ENCODE peak calls at places on chromosomes 7 and 10, in four cellular contexts. G is neuronal stem cell, O is IMR-90, V is H9. Y is an unnamed sample.
A peak's percentile ranks its signal among the peaks of the same experiment; 100 is the strongest.

GRCh38 chr10:91910467-91910866 is 1.2 kb upstream of the FGFBP3 start:
- DNase-seq in G (no peak), O (no peak), V (no peak), Y (no peak)

GRCh38 chr10:126521354-126521753 is 133.1 kb upstream of the ADAM12 start:
- DNase-seq in G (no peak), O (no peak), V (no peak), Y (no peak)

GRCh38 chr10:21510218-21511070 is 15.0 kb downstream of the SKIDA1 start:
- DNase-seq in G (peak; percentile 90), O (no peak), V (no peak), Y (peak; percentile 91)

GRCh38 chr7:112420236-112420945 is 29.9 kb upstream of the IFRD1 start:
- DNase-seq in G (peak; percentile 41), O (peak; percentile 6), V (no peak), Y (no peak)

GRCh38 chr7:81111358-81111757 is 192.5 kb upstream of the SEMA3C start:
- DNase-seq in G (no peak), O (peak; percentile 95), V (no peak), Y (peak; percentile 29)

GRCh38 chr10:186911-187310 is 51.7 kb downstream of the ZMYND11 start:
- DNase-seq in G (no peak), O (no peak), V (no peak), Y (no peak)

GRCh38 chr10:105063796-105064195 is 422.7 kb downstream of the SORCS3 start:
- DNase-seq in G (peak; percentile 48), O (no peak), V (peak; percentile 71), Y (peak; percentile 83)

GRCh38 chr7:82202965-82203364 is 240.6 kb downstream of the CACNA2D1 start:
- DNase-seq in G (no peak), O (no peak), V (no peak), Y (no peak)

GRCh38 chr10:69064762-69065328 is 23.1 kb upstream of the SRGN start:
- DNase-seq in G (no peak), O (no peak), V (no peak), Y (no peak)

GRCh38 chr10:86303626-86304025 is 63.0 kb downstream of the GRID1 start:
- DNase-seq in G (no peak), O (no peak), V (peak; percentile 19), Y (no peak)

GRCh38 chr7:100735730-100736129 is 2.3 kb downstream of the ZAN start:
- DNase-seq in G (no peak), O (no peak), V (no peak), Y (no peak)

GRCh38 chr10:62224606-62225005 is 44.0 kb downstream of the RTKN2 start:
- DNase-seq in G (no peak), O (peak; percentile 78), V (no peak), Y (peak; percentile 92)

GRCh38 chr10:42551582-42552187 is 86.7 kb downstream of the ZNF33B start:
- DNase-seq in G (peak; percentile 0), O (no peak), V (no peak), Y (peak; percentile 3)

GRCh38 chr7:91941450-91941849 is 788 bp downstream of the AKAP9 start:
- DNase-seq in G (peak; percentile 21), O (peak; percentile 18), V (peak; percentile 31), Y (peak; percentile 50)

GRCh38 chr10:122939133-122939532 is 14.9 kb downstream of the C10orf88 start:
- DNase-seq in G (no peak), O (no peak), V (no peak), Y (no peak)

GRCh38 chr10:96834121-96834520 is 2.0 kb downstream of the LCOR start:
- DNase-seq in G (no peak), O (peak; percentile 28), V (no peak), Y (no peak)

GRCh38 chr10:114285961-114286441 is 46.9 kb downstream of the VWA2 start:
- DNase-seq in G (no peak), O (no peak), V (peak; percentile 39), Y (no peak)

GRCh38 chr7:44761207-44762161 is 12.8 kb downstream of the ZMIZ2 start:
- DNase-seq in G (no peak), O (no peak), V (peak; percentile 65), Y (no peak)

GRCh38 chr7:118696879-118697278 is 472.4 kb downstream of the ANKRD7 start:
- DNase-seq in G (no peak), O (no peak), V (no peak), Y (no peak)

GRCh38 chr7:71411475-71411874 is 279.5 kb downstream of the GALNT17 start:
- DNase-seq in G (no peak), O (no peak), V (no peak), Y (peak; percentile 38)

GRCh38 chr7:150951181-150951520 is 27.0 kb downstream of the KCNH2 start:
- DNase-seq in G (no peak), O (no peak), V (no peak), Y (no peak)

GRCh38 chr7:51263631-51264484 is 52.8 kb downstream of the COBL start:
- DNase-seq in G (no peak), O (no peak), V (no peak), Y (no peak)

GRCh38 chr7:55375237-55375636 is 10.1 kb downstream of the LANCL2 start:
- DNase-seq in G (no peak), O (no peak), V (no peak), Y (peak; percentile 47)

GRCh38 chr10:4062072-4062471 is 277.1 kb upstream of the KLF6 start:
- DNase-seq in G (no peak), O (no peak), V (no peak), Y (no peak)

GRCh38 chr10:4058514-4059029 is 273.6 kb upstream of the KLF6 start:
- DNase-seq in G (no peak), O (no peak), V (no peak), Y (no peak)

GRCh38 chr10:4061441-4061951 is 276.5 kb upstream of the KLF6 start:
- DNase-seq in G (no peak), O (no peak), V (no peak), Y (no peak)

GRCh38 chr10:4057725-4058513 is 272.9 kb upstream of the KLF6 start:
- DNase-seq in G (no peak), O (no peak), V (no peak), Y (no peak)

GRCh38 chr10:4059471-4060138 is 274.6 kb upstream of the KLF6 start:
- DNase-seq in G (no peak), O (no peak), V (no peak), Y (no peak)
- H2AK5ac ChIP-seq in G (no peak overlapping the region), O (peak overlapping the region; percentile 45), V (no peak overlapping the region), Y (no peak overlapping the region)

DNA sequence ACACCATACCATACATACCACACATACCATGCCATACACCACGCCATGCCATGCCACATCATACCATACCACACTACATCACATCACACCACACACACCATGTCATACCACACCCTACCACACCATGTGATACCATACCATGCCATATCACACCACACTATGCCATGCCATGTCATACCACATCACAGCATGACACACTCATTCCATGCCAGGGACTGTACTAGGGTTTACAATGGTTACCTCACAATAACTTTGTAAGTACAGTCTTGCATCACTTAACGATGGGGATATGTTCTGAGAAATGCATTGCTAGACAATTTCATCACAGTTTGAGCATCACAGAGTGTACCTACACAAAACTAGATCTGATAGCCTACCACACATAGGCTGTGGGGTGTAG is 14.5 kb downstream of the PYROXD2 start:
- DNase-seq in G (no peak), O (peak; percentile 18), V (no peak), Y (no peak)
- H3K23ac ChIP-seq in G (no peak overlapping the region), O (peak overlapping the region; percentile 29), V (peak overlapping the region; percentile 2), Y (no peak overlapping the region)

DNA sequence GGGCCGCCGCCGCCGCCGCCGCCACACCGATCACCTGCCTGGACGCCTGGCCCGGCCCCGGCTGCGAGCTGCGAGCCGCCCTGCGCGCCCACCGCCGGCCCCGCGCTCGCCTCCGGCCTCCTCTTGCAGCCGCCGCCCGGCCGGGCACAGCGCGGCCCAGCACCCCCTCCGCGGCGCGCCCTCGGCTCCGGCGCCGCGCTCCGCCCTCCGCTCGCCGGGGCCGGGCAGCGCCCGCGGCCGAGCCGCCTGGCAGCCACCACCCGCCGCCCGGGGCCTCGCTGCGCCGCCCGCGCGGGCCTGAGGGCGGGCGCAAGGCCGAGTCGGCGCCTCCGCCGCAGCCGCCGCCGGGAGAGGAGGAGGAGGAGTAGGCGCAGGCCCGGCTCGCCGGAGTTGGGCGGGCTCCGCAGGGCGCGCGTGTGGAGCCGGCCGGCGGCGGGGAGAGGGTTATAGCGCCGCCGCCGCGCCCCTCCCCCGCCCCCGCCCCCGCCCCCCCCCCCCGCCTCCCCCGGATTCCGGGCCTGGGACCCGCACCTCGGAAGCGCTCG is at the start of gene PDGFA:
- DNase-seq in G (no peak), O (peak; percentile 39), V (no peak), Y (peak; percentile 39)
- H2AK5ac ChIP-seq in G (peak within 1 kb of the TSS; percentile 99), O (peak within 1 kb of the TSS; percentile 24), V (no peak within 1 kb of the TSS), Y (no peak within 1 kb of the TSS)

DNA sequence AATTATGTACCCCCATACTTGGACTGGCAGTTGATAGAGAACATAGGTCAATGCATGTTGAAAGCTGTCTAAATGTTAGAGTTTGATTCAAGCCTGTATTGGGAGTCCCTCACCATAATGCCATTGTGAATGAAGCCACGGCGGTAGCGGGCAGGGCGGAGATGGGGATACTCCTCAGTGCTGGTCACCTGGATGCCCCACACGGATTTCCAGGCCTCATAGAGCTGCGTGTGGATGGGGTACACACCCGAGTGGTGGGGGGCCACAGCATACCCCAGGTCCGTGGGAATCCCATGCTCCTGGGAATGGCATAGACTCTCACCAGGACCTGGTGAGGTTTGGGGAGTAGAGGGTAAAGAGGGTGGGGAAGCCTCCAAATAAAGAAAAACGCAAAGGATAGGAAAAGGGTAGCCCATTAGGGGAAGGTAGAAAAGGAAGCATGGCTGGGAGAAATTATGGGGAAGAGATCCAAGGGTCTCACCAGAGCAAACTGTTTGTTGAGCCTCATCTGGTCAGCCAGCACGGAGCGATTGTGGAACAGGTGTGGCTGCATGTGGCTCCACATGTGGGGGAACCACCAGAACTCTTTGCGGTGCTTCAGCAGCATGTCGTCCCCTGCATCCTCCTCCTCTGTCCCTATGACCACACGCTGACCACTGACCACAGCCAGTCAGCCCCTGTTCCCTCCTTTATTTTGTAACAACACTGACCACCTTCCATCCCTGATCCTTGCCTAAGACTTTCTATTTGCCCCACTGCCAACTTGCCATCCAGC is 5.0 kb downstream of the NDST2 start:
- DNase-seq in G (no peak), O (no peak), V (no peak), Y (no peak)
- H3K23ac ChIP-seq in G (no peak overlapping the region), O (no peak overlapping the region), V (no peak overlapping the region), Y (no peak overlapping the region)

GRCh38 chr7:137354361-137354760 is 10.8 kb upstream of the PTN start:
- DNase-seq in G (no peak), O (peak; percentile 69), V (no peak), Y (no peak)
- H2AK5ac ChIP-seq in G (no peak overlapping the region), O (no peak overlapping the region), V (no peak overlapping the region), Y (no peak overlapping the region)

DNA sequence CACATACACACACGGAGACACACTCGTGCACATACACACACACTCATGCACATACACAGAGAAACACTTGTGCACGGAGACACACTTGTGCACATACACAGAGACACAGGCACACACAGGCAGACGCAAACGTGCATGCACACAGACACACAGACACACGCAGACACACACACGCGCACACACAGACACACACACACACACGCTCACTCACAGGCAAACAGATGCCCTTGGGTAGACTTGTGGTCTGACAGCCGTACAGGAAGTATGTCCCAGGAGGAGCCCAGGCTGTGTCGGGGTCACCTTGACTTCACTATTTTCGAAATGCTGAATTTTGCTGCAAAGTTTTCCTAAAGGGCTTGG is 538.0 kb downstream of the DNAJB6 start:
- DNase-seq in G (no peak), O (no peak), V (no peak), Y (no peak)
- H3K23ac ChIP-seq in G (peak overlapping the region; percentile 81), O (no peak overlapping the region), V (no peak overlapping the region), Y (peak overlapping the region; percentile 11)

GRCh38 chr10:71622656-71623055 is 96.9 kb downstream of the C10orf105 start:
- DNase-seq in G (no peak), O (no peak), V (no peak), Y (no peak)
- H2AK5ac ChIP-seq in G (no peak overlapping the region), O (no peak overlapping the region), V (no peak overlapping the region), Y (peak overlapping the region; percentile 96)